ENCODE peak calls at places on chromosomes 5 and 9, in four cellular contexts. One of them, this sample, is unnamed.

GRCh38 chr9:87525546-87526303 is 28.1 kb downstream of the DAPK1 start:
- DNase-seq in GM06990: no peak
- DNase-seq in cardiac fibroblast: no peak
- DNase-seq in GM12865: no peak
- DNase-seq in this sample: no peak

GRCh38 chr9:98453589-98454311 is 198.3 kb upstream of the TBC1D2 start:
- DNase-seq in GM06990: no peak
- DNase-seq in cardiac fibroblast: peak
- DNase-seq in GM12865: no peak
- DNase-seq in this sample: no peak

GRCh38 chr9:18662320-18662719 is 188.4 kb downstream of the ADAMTSL1 start:
- DNase-seq in GM06990: no peak
- DNase-seq in cardiac fibroblast: no peak
- DNase-seq in GM12865: no peak
- DNase-seq in this sample: no peak

GRCh38 chr5:155839251-155840037 is 487.5 kb upstream of the SGCD start:
- DNase-seq in GM06990: peak
- DNase-seq in cardiac fibroblast: no peak
- DNase-seq in GM12865: peak
- DNase-seq in this sample: no peak

GRCh38 chr9:123470991-123471770 is 115.2 kb downstream of the CRB2 start:
- DNase-seq in GM06990: no peak
- DNase-seq in cardiac fibroblast: no peak
- DNase-seq in GM12865: no peak
- DNase-seq in this sample: no peak

GRCh38 chr5:54563083-54563761 is 45.7 kb downstream of the SNX18 start:
- DNase-seq in GM06990: no peak
- DNase-seq in cardiac fibroblast: peak
- DNase-seq in GM12865: no peak
- DNase-seq in this sample: no peak

GRCh38 chr5:102664946-102665345 is 90.2 kb upstream of the PAM start:
- DNase-seq in GM06990: no peak
- DNase-seq in cardiac fibroblast: no peak
- DNase-seq in GM12865: no peak
- DNase-seq in this sample: no peak

GRCh38 chr5:106974256-106974655 is 696.5 kb downstream of the EFNA5 start:
- DNase-seq in GM06990: no peak
- DNase-seq in cardiac fibroblast: no peak
- DNase-seq in GM12865: no peak
- DNase-seq in this sample: no peak

GRCh38 chr5:132225165-132226032 is 2.3 kb downstream of the P4HA2 start:
- DNase-seq in GM06990: no peak
- DNase-seq in cardiac fibroblast: peak
- DNase-seq in GM12865: no peak
- DNase-seq in this sample: no peak

GRCh38 chr5:10521466-10522223 is 42.2 kb upstream of the ANKRD33B start:
- DNase-seq in GM06990: no peak
- DNase-seq in cardiac fibroblast: no peak
- DNase-seq in GM12865: no peak
- DNase-seq in this sample: no peak

GRCh38 chr9:110799396-110799795 is 130.8 kb downstream of the MUSK start:
- DNase-seq in GM06990: no peak
- DNase-seq in cardiac fibroblast: no peak
- DNase-seq in GM12865: no peak
- DNase-seq in this sample: no peak

GRCh38 chr9:110105107-110105506 is 102.9 kb downstream of the C9orf152 start:
- DNase-seq in GM06990: no peak
- DNase-seq in cardiac fibroblast: peak
- DNase-seq in GM12865: no peak
- DNase-seq in this sample: no peak

GRCh38 chr9:80937646-80938045 is 751.7 kb downstream of the TLE1 start:
- DNase-seq in GM06990: no peak
- DNase-seq in cardiac fibroblast: no peak
- DNase-seq in GM12865: no peak
- DNase-seq in this sample: no peak

GRCh38 chr5:157450024-157450423 is 10.0 kb upstream of the NIPAL4 start:
- DNase-seq in GM06990: no peak
- DNase-seq in cardiac fibroblast: no peak
- DNase-seq in GM12865: no peak
- DNase-seq in this sample: no peak

GRCh38 chr5:174947548-174947947 is 223.2 kb downstream of the MSX2 start:
- DNase-seq in GM06990: no peak
- DNase-seq in cardiac fibroblast: no peak
- DNase-seq in GM12865: no peak
- DNase-seq in this sample: no peak

GRCh38 chr5:174945853-174946252 is 221.5 kb downstream of the MSX2 start:
- DNase-seq in GM06990: no peak
- DNase-seq in cardiac fibroblast: no peak
- DNase-seq in GM12865: no peak
- DNase-seq in this sample: no peak

GRCh38 chr5:174951151-174951780 is 226.9 kb downstream of the MSX2 start:
- DNase-seq in GM06990: no peak
- DNase-seq in cardiac fibroblast: peak
- DNase-seq in GM12865: peak
- DNase-seq in this sample: peak
- TF ChIP-seq CTCF in GM06990: peak
- TF ChIP-seq CTCF in cardiac fibroblast: peak
- TF ChIP-seq CTCF in GM12865: peak
- TF ChIP-seq CTCF in this sample: peak

DNA sequence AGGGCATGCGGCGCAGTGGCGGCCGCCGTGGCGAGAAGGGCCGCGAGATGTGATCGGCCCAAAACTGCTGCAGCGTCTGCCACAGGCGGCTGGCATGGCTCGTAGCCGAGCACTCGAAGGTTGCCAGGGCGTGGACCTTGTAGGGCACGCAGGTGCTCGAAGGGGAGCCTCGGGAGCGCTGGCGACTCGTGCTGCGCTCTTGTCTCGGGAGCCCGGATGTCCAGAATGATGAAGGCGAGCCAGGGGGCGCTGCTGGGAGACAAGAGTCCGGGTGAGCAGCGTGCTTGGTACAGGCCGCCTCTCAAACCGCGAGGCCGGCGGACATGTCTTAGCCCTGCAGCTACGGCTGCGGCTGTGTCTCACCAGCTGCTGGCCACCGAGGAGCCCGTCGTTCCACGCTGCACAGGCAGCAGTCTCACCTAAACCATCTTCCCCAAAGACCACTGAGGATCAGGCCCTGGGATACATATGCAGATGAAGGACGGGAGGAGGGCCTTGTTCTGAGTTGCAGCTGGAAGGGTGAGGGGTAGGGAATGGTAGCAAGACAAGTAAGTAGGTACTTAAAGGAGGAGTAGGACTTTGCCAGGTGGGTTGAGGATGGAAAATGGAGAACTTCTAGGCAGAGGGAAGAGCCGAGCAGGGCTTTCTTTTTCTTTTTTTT is 1.7 kb downstream of the CBY3 start:
- DNase-seq in GM06990: no peak
- DNase-seq in cardiac fibroblast: peak
- DNase-seq in GM12865: peak
- DNase-seq in this sample: peak
- TF ChIP-seq CTCF in GM06990: peak
- TF ChIP-seq CTCF in cardiac fibroblast: peak
- TF ChIP-seq CTCF in GM12865: peak
- TF ChIP-seq CTCF in this sample: peak

GRCh38 chr5:78647838-78648358 is 674 bp downstream of the LHFPL2 start:
- DNase-seq in GM06990: peak
- DNase-seq in cardiac fibroblast: no peak
- DNase-seq in GM12865: no peak
- DNase-seq in this sample: peak
- TF ChIP-seq CTCF in GM06990: peak
- TF ChIP-seq CTCF in cardiac fibroblast: no peak
- TF ChIP-seq CTCF in GM12865: peak
- TF ChIP-seq CTCF in this sample: peak

GRCh38 chr9:95268681-95269080 is 48.8 kb downstream of the FANCC start:
- DNase-seq in GM06990: no peak
- DNase-seq in cardiac fibroblast: peak
- DNase-seq in GM12865: peak
- DNase-seq in this sample: peak
- TF ChIP-seq CTCF in GM06990: peak
- TF ChIP-seq CTCF in cardiac fibroblast: peak
- TF ChIP-seq CTCF in GM12865: no peak
- TF ChIP-seq CTCF in this sample: no peak

GRCh38 chr5:178377583-178378270 is 145.1 kb upstream of the PHYKPL start:
- DNase-seq in GM06990: no peak
- DNase-seq in cardiac fibroblast: no peak
- DNase-seq in GM12865: no peak
- DNase-seq in this sample: no peak
- TF ChIP-seq CTCF in GM06990: no peak
- TF ChIP-seq CTCF in cardiac fibroblast: no peak
- TF ChIP-seq CTCF in GM12865: no peak
- TF ChIP-seq CTCF in this sample: no peak

DNA sequence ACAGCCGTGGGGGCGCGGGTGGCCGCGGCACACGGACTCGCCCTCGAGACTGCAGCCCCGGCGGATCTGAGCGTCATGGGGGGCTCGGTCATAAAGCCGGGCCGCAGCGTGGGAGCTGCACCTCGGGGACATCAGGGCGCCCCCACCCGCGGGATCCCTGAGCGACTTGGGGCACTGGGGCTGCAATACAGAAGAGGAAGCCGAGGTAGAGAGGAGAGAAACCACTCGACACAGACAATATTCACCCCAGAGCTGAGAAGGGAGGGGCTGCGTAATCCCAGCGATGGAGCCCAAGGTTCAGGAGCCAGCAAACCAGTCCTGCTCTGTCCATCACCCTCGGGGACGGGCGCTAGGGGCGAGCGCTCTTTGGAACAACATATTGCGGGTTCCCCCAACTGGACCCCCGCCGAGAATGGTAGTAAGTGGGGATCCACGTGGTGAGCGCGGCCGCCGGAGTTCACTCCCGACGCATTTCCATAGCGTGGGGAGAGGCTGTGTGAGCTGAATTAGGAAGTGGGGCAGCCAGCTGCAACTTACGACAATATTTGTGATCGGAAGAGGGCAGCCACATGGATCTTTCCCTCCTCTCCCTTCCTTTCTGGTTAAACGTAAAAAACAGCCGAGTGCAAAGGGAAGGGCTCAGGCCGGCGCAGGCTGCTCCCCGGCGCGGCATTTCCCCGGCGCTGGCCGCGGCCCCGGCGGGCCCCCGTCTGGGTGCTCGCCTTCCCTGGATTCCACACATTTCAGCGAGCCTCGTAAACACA is 9.9 kb downstream of the PTCH1 start:
- DNase-seq in GM06990: peak
- DNase-seq in cardiac fibroblast: peak
- DNase-seq in GM12865: peak
- DNase-seq in this sample: peak
- TF ChIP-seq CTCF in GM06990: no peak
- TF ChIP-seq CTCF in cardiac fibroblast: no peak
- TF ChIP-seq CTCF in GM12865: no peak
- TF ChIP-seq CTCF in this sample: no peak

DNA sequence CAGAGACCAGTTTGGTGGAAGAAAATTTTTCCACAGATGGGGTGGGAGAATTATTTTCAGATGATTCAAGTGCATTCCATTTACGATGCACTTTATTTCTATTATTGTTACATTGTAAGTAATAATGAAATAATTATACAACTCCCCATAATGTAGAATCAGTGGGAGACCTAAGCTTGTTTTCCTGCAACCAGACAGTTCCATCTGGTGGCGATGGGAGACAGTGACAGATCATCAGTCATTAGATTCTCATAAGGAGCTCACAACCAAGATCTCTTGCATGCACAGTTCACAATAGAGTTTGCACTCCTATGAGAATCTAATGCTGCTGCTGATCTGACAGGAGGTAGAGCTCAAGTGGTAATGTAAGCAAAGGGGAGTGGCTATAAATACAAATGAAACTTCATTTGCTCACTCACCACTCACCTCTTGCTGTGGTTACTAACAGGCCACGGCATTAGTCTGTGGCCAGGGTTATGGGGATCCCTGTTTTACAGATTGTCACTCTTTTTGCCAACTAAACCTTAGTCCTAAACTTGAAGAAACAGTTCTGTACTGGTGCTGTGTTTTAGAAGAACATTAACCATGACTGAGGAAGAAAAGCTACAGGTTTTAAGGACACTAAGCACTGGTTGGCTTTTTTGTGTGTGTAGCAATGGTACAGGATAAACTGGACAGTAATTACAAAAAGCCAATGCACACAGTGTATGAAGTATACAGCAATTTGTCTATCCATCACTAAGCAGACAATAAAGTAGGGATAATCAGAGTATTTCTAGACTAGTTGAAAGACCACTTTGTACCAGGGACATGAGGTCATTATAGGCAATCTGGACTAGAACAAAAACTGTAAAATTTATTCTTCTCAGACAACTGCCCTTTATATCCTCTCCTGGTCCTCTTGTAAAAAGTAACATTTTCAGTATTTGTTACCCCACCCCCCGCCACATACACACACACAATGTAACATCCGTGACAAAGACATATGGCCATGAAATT is 9.9 kb downstream of the TMEM232 start:
- DNase-seq in GM06990: no peak
- DNase-seq in cardiac fibroblast: peak
- DNase-seq in GM12865: no peak
- DNase-seq in this sample: no peak
- TF ChIP-seq CTCF in GM06990: no peak
- TF ChIP-seq CTCF in cardiac fibroblast: no peak
- TF ChIP-seq CTCF in GM12865: no peak
- TF ChIP-seq CTCF in this sample: no peak

GRCh38 chr9:89608646-89609335 is 4.0 kb downstream of the GADD45G start:
- DNase-seq in GM06990: no peak
- DNase-seq in cardiac fibroblast: no peak
- DNase-seq in GM12865: no peak
- DNase-seq in this sample: no peak
- TF ChIP-seq CTCF in GM06990: no peak
- TF ChIP-seq CTCF in cardiac fibroblast: no peak
- TF ChIP-seq CTCF in GM12865: no peak
- TF ChIP-seq CTCF in this sample: no peak

DNA sequence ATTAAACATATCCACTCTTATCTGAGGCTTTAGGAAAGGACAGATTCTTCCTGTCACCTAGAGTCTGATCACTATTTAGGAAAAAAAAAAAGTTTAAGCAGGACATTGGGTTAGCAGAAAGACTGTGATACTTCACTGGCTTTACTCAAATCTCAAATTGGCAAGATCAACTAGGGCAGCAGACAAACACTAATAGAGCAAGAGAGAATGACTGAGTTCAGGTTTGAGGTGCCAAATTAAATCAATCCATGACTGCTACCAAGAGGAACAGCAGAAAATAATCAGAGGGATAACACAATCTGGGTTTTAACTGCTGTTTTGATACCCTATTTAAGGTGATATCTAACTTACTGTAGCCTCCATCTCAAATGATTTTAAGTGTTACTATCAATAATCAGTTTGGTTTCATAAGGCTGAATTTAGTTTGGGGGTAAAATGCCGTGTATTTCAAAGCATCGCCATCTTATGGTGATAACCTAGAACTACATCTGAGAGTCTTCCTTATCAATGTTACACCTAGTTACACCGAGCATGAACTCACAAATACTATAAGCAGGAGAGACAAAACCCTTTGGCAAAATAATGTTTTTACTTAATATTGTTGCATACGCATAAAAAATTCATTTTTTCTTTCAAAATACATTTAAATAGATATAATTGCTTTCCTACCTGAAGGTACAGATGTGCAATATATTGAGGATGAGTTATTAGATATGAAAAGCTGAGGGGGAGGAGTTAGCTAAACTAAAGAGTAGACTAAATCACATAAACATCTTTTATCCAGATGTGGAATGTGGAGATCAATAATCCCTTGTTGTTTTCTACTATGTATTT is 286.4 kb upstream of the CDH12 start:
- DNase-seq in GM06990: no peak
- DNase-seq in cardiac fibroblast: peak
- DNase-seq in GM12865: peak
- DNase-seq in this sample: peak
- TF ChIP-seq CTCF in GM06990: peak
- TF ChIP-seq CTCF in cardiac fibroblast: peak
- TF ChIP-seq CTCF in GM12865: no peak
- TF ChIP-seq CTCF in this sample: peak

GRCh38 chr9:95073042-95073607 is 244.4 kb downstream of the FANCC start:
- DNase-seq in GM06990: no peak
- DNase-seq in cardiac fibroblast: peak
- DNase-seq in GM12865: no peak
- DNase-seq in this sample: no peak
- TF ChIP-seq CTCF in GM06990: no peak
- TF ChIP-seq CTCF in cardiac fibroblast: peak
- TF ChIP-seq CTCF in GM12865: no peak
- TF ChIP-seq CTCF in this sample: no peak